ENCODE peak calls at places on chromosomes 11 and 22, in ten cellular contexts. A is CD4-positive, CD25-positive, alpha-beta regulatory T cell; G is kidney epithelial cell; O is epithelial cell of esophagus; C is A549; J is AG10803; W is HCT116; E is fibroblast of the aortic adventitia; P is fibroblast of lung; Y is astrocyte of the cerebellum. F is an unnamed sample.

GRCh38 chr11:21374381-21374780 is 705.0 kb downstream of the NELL1 start:
- DNase-seq in A (no peak), G (no peak), O (no peak), C (no peak), J (no peak), W (no peak), E (no peak), P (no peak), Y (no peak), F (no peak)

GRCh38 chr11:45285931-45286632 is at the start of gene SYT13:
- DNase-seq in A (no peak), G (no peak), O (no peak), C (peak; percentile 30), J (no peak), W (no peak), E (no peak), P (peak; percentile 13), Y (no peak), F (no peak)

GRCh38 chr22:39800790-39801540 is 92.6 kb downstream of the ENTHD1 start:
- DNase-seq in A (no peak), G (no peak), O (no peak), C (no peak), J (no peak), W (no peak), E (no peak), P (no peak), Y (no peak), F (no peak)

GRCh38 chr22:29632672-29633071 is 29.2 kb downstream of the NF2 start:
- DNase-seq in A (no peak), G (no peak), O (peak; percentile 18), C (no peak), J (no peak), W (no peak), E (no peak), P (no peak), Y (no peak), F (no peak)

GRCh38 chr22:39592104-39593060 is 21.8 kb downstream of the CACNA1I start:
- DNase-seq in A (no peak), G (peak; percentile 76), O (peak; percentile 63), C (peak; percentile 71), J (peak; percentile 77), W (peak; percentile 58), E (peak; percentile 56), P (peak; percentile 84), Y (peak; percentile 58), F (no peak)

GRCh38 chr11:94134651-94135512 is 6.2 kb downstream of the PANX1 start:
- DNase-seq in A (no peak), G (peak; percentile 70), O (peak; percentile 92), C (no peak), J (peak; percentile 91), W (no peak), E (peak; percentile 94), P (peak; percentile 96), Y (peak; percentile 73), F (no peak)

GRCh38 chr11:114284021-114284420 is 12.2 kb upstream of the NNMT start:
- DNase-seq in A (no peak), G (no peak), O (no peak), C (no peak), J (peak; percentile 36), W (no peak), E (peak; percentile 23), P (no peak), Y (no peak), F (no peak)

GRCh38 chr11:22666700-22667439 is 459 bp downstream of the GAS2 start:
- DNase-seq in A (peak; percentile 23), G (no peak), O (peak; percentile 5), C (no peak), J (no peak), W (no peak), E (peak; percentile 3), P (peak; percentile 43), Y (no peak), F (no peak)

GRCh38 chr11:118907051-118907748 is 18.5 kb downstream of the BCL9L start:
- DNase-seq in A (peak; percentile 83), G (no peak), O (peak; percentile 74), C (peak; percentile 82), J (peak; percentile 65), W (no peak), E (peak; percentile 76), P (peak; percentile 45), Y (no peak), F (peak; percentile 59)

GRCh38 chr22:49992921-49993648 is 19.5 kb downstream of the IL17REL start:
- DNase-seq in A (peak; percentile 79), G (no peak), O (peak; percentile 68), C (peak; percentile 65), J (peak; percentile 47), W (no peak), E (peak; percentile 35), P (peak; percentile 23), Y (no peak), F (no peak)

GRCh38 chr22:25775501-25775900 is 33.5 kb downstream of the MYO18B start:
- DNase-seq in A (no peak), G (no peak), O (peak; percentile 15), C (no peak), J (peak; percentile 6), W (no peak), E (no peak), P (peak; percentile 67), Y (no peak), F (no peak)

GRCh38 chr22:24894220-24894975 is 52.1 kb downstream of the LHFPL7 start:
- DNase-seq in A (no peak), G (peak; percentile 96), O (peak; percentile 96), C (peak; percentile 97), J (peak; percentile 88), W (peak; percentile 89), E (peak; percentile 97), P (peak; percentile 97), Y (peak; percentile 92), F (no peak)

GRCh38 chr11:35335226-35335625 is 84.1 kb downstream of the SLC1A2 start:
- DNase-seq in A (no peak), G (no peak), O (peak; percentile 67), C (no peak), J (peak; percentile 89), W (no peak), E (no peak), P (no peak), Y (no peak), F (no peak)

GRCh38 chr11:35905901-35906661 is 37.8 kb upstream of the LDLRAD3 start:
- DNase-seq in A (no peak), G (no peak), O (no peak), C (no peak), J (no peak), W (no peak), E (no peak), P (no peak), Y (no peak), F (no peak)

GRCh38 chr22:22813126-22814075 is 74.2 kb upstream of the IGLL5 start:
- DNase-seq in A (no peak), G (no peak), O (no peak), C (no peak), J (no peak), W (no peak), E (no peak), P (no peak), Y (no peak), F (no peak)
- H3K4me3 ChIP-seq in A (no peak overlapping the region), G (no peak overlapping the region), O (no peak overlapping the region), C (no peak overlapping the region), J (no peak overlapping the region), W (no peak overlapping the region), E (no peak overlapping the region), P (no peak overlapping the region), Y (no peak overlapping the region), F (no peak overlapping the region)

DNA sequence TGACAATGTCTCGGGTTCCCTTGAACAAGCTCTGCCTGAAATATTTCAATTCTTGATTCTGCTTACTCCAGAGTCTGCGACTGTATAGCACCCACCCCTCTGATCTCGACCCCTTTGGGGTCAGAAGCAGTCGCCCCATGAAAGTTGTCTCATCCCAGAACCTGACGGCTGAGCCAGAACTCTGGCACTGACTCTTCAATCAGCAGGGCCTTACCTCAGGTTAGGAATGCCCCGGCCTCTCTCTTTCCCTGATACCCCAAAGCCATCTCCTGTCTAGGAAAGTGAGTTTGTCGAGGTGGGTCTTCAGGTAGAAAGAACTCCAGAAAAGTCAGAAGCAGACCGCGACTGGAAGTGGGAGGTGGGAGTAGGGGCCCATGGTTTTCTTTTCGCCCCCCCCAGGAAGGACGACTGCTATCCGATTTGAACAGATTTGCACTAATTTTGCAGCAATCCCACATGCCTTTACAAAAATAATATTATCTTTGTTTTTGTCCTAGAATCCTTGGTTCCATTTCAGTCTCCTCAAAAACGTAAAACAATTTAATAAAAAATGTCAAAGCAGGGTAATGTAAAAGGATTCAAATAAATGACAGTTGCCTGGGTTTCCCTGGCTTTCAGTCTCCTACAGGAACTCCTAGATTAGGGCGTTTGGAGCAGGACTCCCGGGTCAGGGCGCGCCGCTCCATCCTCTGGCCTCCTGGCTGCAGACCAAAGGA is 898 bp upstream of the ROBO3 start:
- DNase-seq in A (no peak), G (no peak), O (no peak), C (no peak), J (no peak), W (no peak), E (no peak), P (no peak), Y (no peak), F (no peak)
- H3K4me3 ChIP-seq in A (no peak overlapping the region), G (no peak overlapping the region), O (no peak overlapping the region), C (no peak overlapping the region), J (no peak overlapping the region), W (no peak overlapping the region), E (no peak overlapping the region), P (no peak overlapping the region), Y (no peak overlapping the region), F (no peak overlapping the region)

GRCh38 chr11:66317322-66317765 is 500 bp upstream of the CD248 start:
- DNase-seq in A (peak; percentile 20), G (no peak), O (no peak), C (no peak), J (peak; percentile 76), W (no peak), E (peak; percentile 72), P (peak; percentile 20), Y (no peak), F (peak; percentile 55)
- H3K4me3 ChIP-seq in A (no peak overlapping the region), G (no peak overlapping the region), O (no peak overlapping the region), C (no peak overlapping the region), J (peak overlapping the region; percentile 93), W (no peak overlapping the region), E (peak overlapping the region; percentile 42), P (no peak overlapping the region), Y (no peak overlapping the region), F (peak overlapping the region; percentile 41)

GRCh38 chr11:33708970-33709369 is 8.3 kb upstream of the C11orf91 start:
- DNase-seq in A (no peak), G (no peak), O (no peak), C (no peak), J (no peak), W (no peak), E (no peak), P (no peak), Y (no peak), F (no peak)
- H3K4me3 ChIP-seq in A (no peak overlapping the region), G (no peak overlapping the region), O (no peak overlapping the region), C (no peak overlapping the region), J (no peak overlapping the region), W (no peak overlapping the region), E (no peak overlapping the region), P (no peak overlapping the region), Y (no peak overlapping the region), F (no peak overlapping the region)

DNA sequence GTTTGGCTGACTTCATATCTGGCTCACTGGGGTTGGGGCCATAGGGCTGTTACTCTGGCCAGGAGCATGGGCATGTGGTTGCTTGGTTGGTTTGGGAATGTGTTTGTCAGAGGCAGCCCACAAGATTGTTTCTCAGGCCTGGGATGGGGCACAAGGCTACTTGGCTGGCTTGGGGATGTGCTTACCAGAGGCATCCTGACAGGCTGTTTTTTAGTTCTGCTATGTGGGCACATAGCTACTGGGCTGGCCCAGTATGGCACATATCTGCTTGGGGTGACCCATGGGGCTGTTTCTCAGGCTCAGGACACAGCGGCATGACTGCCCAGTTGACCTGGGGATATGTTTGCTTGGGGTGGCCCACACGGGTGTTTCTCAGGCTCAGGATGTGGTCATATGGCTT is 94.6 kb upstream of the PGR start:
- DNase-seq in A (no peak), G (no peak), O (no peak), C (no peak), J (no peak), W (no peak), E (no peak), P (no peak), Y (no peak), F (no peak)
- H3K4me3 ChIP-seq in A (no peak overlapping the region), G (no peak overlapping the region), O (no peak overlapping the region), C (no peak overlapping the region), J (no peak overlapping the region), W (no peak overlapping the region), E (no peak overlapping the region), P (no peak overlapping the region), Y (no peak overlapping the region), F (no peak overlapping the region)